ENCODE peak calls at places on chromosomes 2 and 18, in seven cellular contexts. One of them, this sample, is unnamed.

GRCh38 chr2:229591611-229592010 is 122.7 kb downstream of the DNER start:
- DNase-seq in hepatocyte: no peak
- DNase-seq in left ventricle myocardium inferior: no peak
- DNase-seq in A549: no peak
- DNase-seq in H9: no peak
- DNase-seq in activated B cell treated with CpG ODN at 0.5 μM for 24 hours: no peak
- DNase-seq in neural crest cell: no peak
- DNase-seq in this sample: no peak

GRCh38 chr2:45045706-45046105 is 36.5 kb upstream of the SIX2 start:
- DNase-seq in neural crest cell: no peak
- DNase-seq in A549: no peak
- DNase-seq in H9: no peak
- DNase-seq in left ventricle myocardium inferior: no peak
- DNase-seq in activated B cell treated with CpG ODN at 0.5 μM for 24 hours: no peak
- DNase-seq in hepatocyte: no peak
- DNase-seq in this sample: no peak

GRCh38 chr2:233084488-233084887 is 24.3 kb downstream of the INPP5D start:
- DNase-seq in A549: no peak
- DNase-seq in left ventricle myocardium inferior: peak; percentile 54
- DNase-seq in H9: no peak
- DNase-seq in hepatocyte: no peak
- DNase-seq in neural crest cell: no peak
- DNase-seq in activated B cell treated with CpG ODN at 0.5 μM for 24 hours: no peak
- DNase-seq in this sample: no peak

GRCh38 chr2:44645931-44646330 is 284.2 kb downstream of the CAMKMT start:
- DNase-seq in hepatocyte: no peak
- DNase-seq in left ventricle myocardium inferior: no peak
- DNase-seq in neural crest cell: no peak
- DNase-seq in H9: no peak
- DNase-seq in A549: no peak
- DNase-seq in activated B cell treated with CpG ODN at 0.5 μM for 24 hours: no peak
- DNase-seq in this sample: no peak

GRCh38 chr2:224969095-224969494 is 73.2 kb downstream of the DOCK10 start:
- DNase-seq in A549: no peak
- DNase-seq in activated B cell treated with CpG ODN at 0.5 μM for 24 hours: no peak
- DNase-seq in neural crest cell: no peak
- DNase-seq in H9: no peak
- DNase-seq in left ventricle myocardium inferior: no peak
- DNase-seq in hepatocyte: no peak
- DNase-seq in this sample: no peak

GRCh38 chr2:237894396-237894979 is 35.1 kb downstream of the RAMP1 start:
- DNase-seq in hepatocyte: no peak
- DNase-seq in activated B cell treated with CpG ODN at 0.5 μM for 24 hours: no peak
- DNase-seq in neural crest cell: no peak
- DNase-seq in H9: peak; percentile 20
- DNase-seq in left ventricle myocardium inferior: no peak
- DNase-seq in A549: no peak
- DNase-seq in this sample: no peak

GRCh38 chr2:224638338-224638823 is 53.2 kb upstream of the CUL3 start:
- DNase-seq in left ventricle myocardium inferior: no peak
- DNase-seq in H9: no peak
- DNase-seq in hepatocyte: no peak
- DNase-seq in activated B cell treated with CpG ODN at 0.5 μM for 24 hours: peak; percentile 30
- DNase-seq in A549: no peak
- DNase-seq in neural crest cell: no peak
- DNase-seq in this sample: no peak

GRCh38 chr2:79971807-79972206 is 332.7 kb downstream of the LRRTM1 start:
- DNase-seq in hepatocyte: no peak
- DNase-seq in neural crest cell: no peak
- DNase-seq in H9: peak; percentile 57
- DNase-seq in A549: no peak
- DNase-seq in activated B cell treated with CpG ODN at 0.5 μM for 24 hours: no peak
- DNase-seq in left ventricle myocardium inferior: no peak
- DNase-seq in this sample: no peak

GRCh38 chr2:209368924-209369323 is 54.9 kb upstream of the MAP2 start:
- DNase-seq in activated B cell treated with CpG ODN at 0.5 μM for 24 hours: no peak
- DNase-seq in left ventricle myocardium inferior: peak; percentile 16
- DNase-seq in neural crest cell: no peak
- DNase-seq in hepatocyte: peak; percentile 81
- DNase-seq in A549: peak; percentile 39
- DNase-seq in H9: no peak
- DNase-seq in this sample: no peak

GRCh38 chr2:64789466-64790320 is 136.0 kb upstream of the SERTAD2 start:
- DNase-seq in hepatocyte: no peak
- DNase-seq in activated B cell treated with CpG ODN at 0.5 μM for 24 hours: no peak
- DNase-seq in left ventricle myocardium inferior: no peak
- DNase-seq in neural crest cell: no peak
- DNase-seq in H9: no peak
- DNase-seq in A549: no peak
- DNase-seq in this sample: no peak

GRCh38 chr2:191968151-191968550 is 121.3 kb upstream of the CAVIN2 start:
- DNase-seq in hepatocyte: no peak
- DNase-seq in A549: no peak
- DNase-seq in left ventricle myocardium inferior: no peak
- DNase-seq in H9: no peak
- DNase-seq in neural crest cell: no peak
- DNase-seq in activated B cell treated with CpG ODN at 0.5 μM for 24 hours: no peak
- DNase-seq in this sample: no peak

GRCh38 chr2:12968399-12968798 is 251.7 kb downstream of the TRIB2 start:
- DNase-seq in left ventricle myocardium inferior: no peak
- DNase-seq in A549: no peak
- DNase-seq in H9: no peak
- DNase-seq in activated B cell treated with CpG ODN at 0.5 μM for 24 hours: no peak
- DNase-seq in hepatocyte: no peak
- DNase-seq in neural crest cell: no peak
- DNase-seq in this sample: no peak

GRCh38 chr18:78979682-78980278 is at the start of gene SALL3:
- DNase-seq in left ventricle myocardium inferior: no peak
- DNase-seq in activated B cell treated with CpG ODN at 0.5 μM for 24 hours: no peak
- DNase-seq in hepatocyte: no peak
- DNase-seq in H9: peak; percentile 76
- DNase-seq in A549: no peak
- DNase-seq in neural crest cell: no peak
- DNase-seq in this sample: peak; percentile 83

GRCh38 chr2:44237221-44237620 is 38.1 kb upstream of the SLC3A1 start:
- DNase-seq in left ventricle myocardium inferior: no peak
- DNase-seq in activated B cell treated with CpG ODN at 0.5 μM for 24 hours: no peak
- DNase-seq in H9: no peak
- DNase-seq in A549: no peak
- DNase-seq in hepatocyte: no peak
- DNase-seq in neural crest cell: no peak
- DNase-seq in this sample: no peak

GRCh38 chr2:183665403-183665802 is 541.2 kb downstream of the NUP35 start:
- DNase-seq in A549: no peak
- DNase-seq in hepatocyte: no peak
- DNase-seq in left ventricle myocardium inferior: no peak
- DNase-seq in neural crest cell: no peak
- DNase-seq in activated B cell treated with CpG ODN at 0.5 μM for 24 hours: no peak
- DNase-seq in H9: no peak
- DNase-seq in this sample: no peak

GRCh38 chr2:1800306-1800705 is 56.0 kb upstream of the PXDN start:
- DNase-seq in left ventricle myocardium inferior: no peak
- DNase-seq in A549: no peak
- DNase-seq in hepatocyte: no peak
- DNase-seq in activated B cell treated with CpG ODN at 0.5 μM for 24 hours: no peak
- DNase-seq in H9: no peak
- DNase-seq in neural crest cell: no peak
- DNase-seq in this sample: no peak

GRCh38 chr2:144515425-144515693 is 4.6 kb downstream of the ZEB2 start:
- DNase-seq in left ventricle myocardium inferior: no peak
- DNase-seq in A549: no peak
- DNase-seq in H9: no peak
- DNase-seq in hepatocyte: no peak
- DNase-seq in neural crest cell: no peak
- DNase-seq in activated B cell treated with CpG ODN at 0.5 μM for 24 hours: no peak
- DNase-seq in this sample: no peak

GRCh38 chr2:238103465-238104070 is 3.4 kb downstream of the ESPNL start:
- DNase-seq in H9: peak; percentile 16
- DNase-seq in hepatocyte: no peak
- DNase-seq in A549: no peak
- DNase-seq in left ventricle myocardium inferior: no peak
- DNase-seq in neural crest cell: no peak
- DNase-seq in activated B cell treated with CpG ODN at 0.5 μM for 24 hours: peak; percentile 7
- DNase-seq in this sample: no peak

GRCh38 chr2:7795358-7796199 is 878.4 kb downstream of the RNF144A start:
- DNase-seq in activated B cell treated with CpG ODN at 0.5 μM for 24 hours: no peak
- DNase-seq in H9: no peak
- DNase-seq in left ventricle myocardium inferior: no peak
- DNase-seq in A549: no peak
- DNase-seq in neural crest cell: no peak
- DNase-seq in hepatocyte: peak; percentile 38
- DNase-seq in this sample: no peak

GRCh38 chr2:47651296-47651695 is 131.6 kb upstream of the MSH6 start:
- DNase-seq in hepatocyte: no peak
- DNase-seq in left ventricle myocardium inferior: no peak
- DNase-seq in A549: no peak
- DNase-seq in H9: no peak
- DNase-seq in neural crest cell: no peak
- DNase-seq in activated B cell treated with CpG ODN at 0.5 μM for 24 hours: no peak
- DNase-seq in this sample: no peak

GRCh38 chr2:95121150-95121494 is 486 bp downstream of the MRPS5 start:
- DNase-seq in left ventricle myocardium inferior: no peak
- DNase-seq in neural crest cell: no peak
- DNase-seq in hepatocyte: no peak
- DNase-seq in activated B cell treated with CpG ODN at 0.5 μM for 24 hours: no peak
- DNase-seq in A549: no peak
- DNase-seq in H9: no peak
- DNase-seq in this sample: no peak

GRCh38 chr2:54107903-54108615 is 7.4 kb upstream of the ACYP2 start:
- DNase-seq in hepatocyte: no peak
- DNase-seq in neural crest cell: no peak
- DNase-seq in activated B cell treated with CpG ODN at 0.5 μM for 24 hours: no peak
- DNase-seq in A549: no peak
- DNase-seq in left ventricle myocardium inferior: no peak
- DNase-seq in H9: no peak
- DNase-seq in this sample: no peak

GRCh38 chr2:18976112-18976961 is 382.1 kb downstream of the OSR1 start:
- DNase-seq in left ventricle myocardium inferior: no peak
- DNase-seq in H9: no peak
- DNase-seq in A549: no peak
- DNase-seq in hepatocyte: peak; percentile 41
- DNase-seq in neural crest cell: no peak
- DNase-seq in activated B cell treated with CpG ODN at 0.5 μM for 24 hours: no peak
- DNase-seq in this sample: no peak

GRCh38 chr2:127179756-127180155 is 40.3 kb downstream of the CYP27C1 start:
- DNase-seq in neural crest cell: no peak
- DNase-seq in activated B cell treated with CpG ODN at 0.5 μM for 24 hours: no peak
- DNase-seq in A549: no peak
- DNase-seq in H9: no peak
- DNase-seq in left ventricle myocardium inferior: no peak
- DNase-seq in hepatocyte: no peak
- DNase-seq in this sample: no peak

GRCh38 chr2:50126845-50127244 is 905.1 kb downstream of the NRXN1 start:
- DNase-seq in H9: no peak
- DNase-seq in hepatocyte: peak; percentile 6
- DNase-seq in neural crest cell: no peak
- DNase-seq in activated B cell treated with CpG ODN at 0.5 μM for 24 hours: no peak
- DNase-seq in left ventricle myocardium inferior: no peak
- DNase-seq in A549: no peak
- DNase-seq in this sample: no peak

GRCh38 chr2:14700753-14701152 is 68.2 kb downstream of the LRATD1 start:
- DNase-seq in hepatocyte: no peak
- DNase-seq in H9: no peak
- DNase-seq in left ventricle myocardium inferior: no peak
- DNase-seq in neural crest cell: no peak
- DNase-seq in A549: no peak
- DNase-seq in activated B cell treated with CpG ODN at 0.5 μM for 24 hours: no peak
- DNase-seq in this sample: no peak

GRCh38 chr2:3669656-3670055 is 11.7 kb downstream of the ALLC start:
- DNase-seq in hepatocyte: no peak
- DNase-seq in left ventricle myocardium inferior: no peak
- DNase-seq in A549: no peak
- DNase-seq in neural crest cell: no peak
- DNase-seq in H9: peak; percentile 20
- DNase-seq in activated B cell treated with CpG ODN at 0.5 μM for 24 hours: peak; percentile 12
- DNase-seq in this sample: no peak

GRCh38 chr2:237244976-237245646 is 159.4 kb downstream of the COPS8 start:
- DNase-seq in activated B cell treated with CpG ODN at 0.5 μM for 24 hours: no peak
- DNase-seq in H9: no peak
- DNase-seq in left ventricle myocardium inferior: no peak
- DNase-seq in neural crest cell: no peak
- DNase-seq in hepatocyte: no peak
- DNase-seq in A549: no peak
- DNase-seq in this sample: no peak

GRCh38 chr2:63840081-63840784 is 1.5 kb upstream of the UGP2 start:
- DNase-seq in left ventricle myocardium inferior: no peak
- DNase-seq in hepatocyte: no peak
- DNase-seq in activated B cell treated with CpG ODN at 0.5 μM for 24 hours: no peak
- DNase-seq in A549: peak; percentile 30
- DNase-seq in H9: no peak
- DNase-seq in neural crest cell: no peak
- DNase-seq in this sample: no peak

GRCh38 chr18:58227361-58227930 is 183.4 kb downstream of the NEDD4L start:
- DNase-seq in H9: no peak
- DNase-seq in hepatocyte: no peak
- DNase-seq in neural crest cell: no peak
- DNase-seq in activated B cell treated with CpG ODN at 0.5 μM for 24 hours: no peak
- DNase-seq in A549: no peak
- DNase-seq in left ventricle myocardium inferior: no peak
- DNase-seq in this sample: no peak

GRCh38 chr18:23929362-23929940 is 85.1 kb upstream of the TTC39C start:
- DNase-seq in hepatocyte: no peak
- DNase-seq in activated B cell treated with CpG ODN at 0.5 μM for 24 hours: no peak
- DNase-seq in left ventricle myocardium inferior: no peak
- DNase-seq in neural crest cell: no peak
- DNase-seq in A549: no peak
- DNase-seq in H9: no peak
- DNase-seq in this sample: no peak
- TF ChIP-seq CTCF in hepatocyte: no peak
- TF ChIP-seq CTCF in activated B cell treated with CpG ODN at 0.5 μM for 24 hours: no peak
- TF ChIP-seq CTCF in left ventricle myocardium inferior: no peak
- TF ChIP-seq CTCF in neural crest cell: no peak
- TF ChIP-seq CTCF in A549: no peak
- TF ChIP-seq CTCF in H9: no peak
- TF ChIP-seq CTCF in this sample: no peak

GRCh38 chr2:222582931-222583330 is 73.0 kb downstream of the FARSB start:
- DNase-seq in A549: no peak
- DNase-seq in left ventricle myocardium inferior: no peak
- DNase-seq in activated B cell treated with CpG ODN at 0.5 μM for 24 hours: no peak
- DNase-seq in neural crest cell: no peak
- DNase-seq in hepatocyte: no peak
- DNase-seq in H9: no peak
- DNase-seq in this sample: no peak
- TF ChIP-seq CTCF in A549: no peak
- TF ChIP-seq CTCF in left ventricle myocardium inferior: peak; percentile 35
- TF ChIP-seq CTCF in activated B cell treated with CpG ODN at 0.5 μM for 24 hours: no peak
- TF ChIP-seq CTCF in neural crest cell: peak; percentile 55
- TF ChIP-seq CTCF in hepatocyte: peak; percentile 13
- TF ChIP-seq CTCF in H9: peak; percentile 44
- TF ChIP-seq CTCF in this sample: peak; percentile 41

GRCh38 chr2:56671973-56672569 is 488.3 kb downstream of the CCDC85A start:
- DNase-seq in hepatocyte: no peak
- DNase-seq in H9: peak; percentile 27
- DNase-seq in activated B cell treated with CpG ODN at 0.5 μM for 24 hours: no peak
- DNase-seq in neural crest cell: no peak
- DNase-seq in left ventricle myocardium inferior: no peak
- DNase-seq in A549: no peak
- DNase-seq in this sample: no peak
- TF ChIP-seq CTCF in hepatocyte: no peak
- TF ChIP-seq CTCF in H9: no peak
- TF ChIP-seq CTCF in activated B cell treated with CpG ODN at 0.5 μM for 24 hours: no peak
- TF ChIP-seq CTCF in neural crest cell: no peak
- TF ChIP-seq CTCF in left ventricle myocardium inferior: no peak
- TF ChIP-seq CTCF in A549: no peak
- TF ChIP-seq CTCF in this sample: no peak

GRCh38 chr2:97011977-97012569 is 25.7 kb upstream of the FAM178B start:
- DNase-seq in hepatocyte: peak; percentile 65
- DNase-seq in neural crest cell: no peak
- DNase-seq in activated B cell treated with CpG ODN at 0.5 μM for 24 hours: no peak
- DNase-seq in A549: peak; percentile 5
- DNase-seq in H9: no peak
- DNase-seq in left ventricle myocardium inferior: no peak
- DNase-seq in this sample: no peak
- TF ChIP-seq CTCF in hepatocyte: peak; percentile 68
- TF ChIP-seq CTCF in neural crest cell: peak; percentile 66
- TF ChIP-seq CTCF in activated B cell treated with CpG ODN at 0.5 μM for 24 hours: no peak
- TF ChIP-seq CTCF in A549: peak; percentile 58
- TF ChIP-seq CTCF in H9: peak; percentile 62
- TF ChIP-seq CTCF in left ventricle myocardium inferior: peak; percentile 56
- TF ChIP-seq CTCF in this sample: peak; percentile 8